ENCODE peak calls at places on chromosomes 16 and 17, in ten cellular contexts. V is Karpas-422, M is foreskin keratinocyte, C is NCI-H1417 treated with DMSO at 0.1 percent for 48 hours, Q is hypothalamus, G is GM23248, H is left ventricle myocardium inferior, K is AG09319, B is COR-L47, I is body of pancreas. J is an unnamed sample.

GRCh38 chr16:86930001-86930400 is 351.7 kb downstream of the FOXL1 start:
- DNase-seq in M (no peak), I (no peak), V (no peak), K (no peak), Q (no peak), B (no peak), H (no peak), C (no peak), G (no peak), J (no peak)

GRCh38 chr16:88999457-89000206 is 22.6 kb upstream of the CBFA2T3 start:
- DNase-seq in G (peak), I (no peak), Q (no peak), C (no peak), V (no peak), K (no peak), B (no peak), M (no peak), H (no peak), J (no peak)

GRCh38 chr17:49575524-49576120 is at the start of gene NXPH3:
- DNase-seq in C (no peak), G (peak), M (no peak), I (peak), V (no peak), H (peak), B (peak), K (no peak), Q (no peak), J (peak)

GRCh38 chr16:4053663-4054479 is 62.4 kb downstream of the ADCY9 start:
- DNase-seq in C (no peak), Q (no peak), M (peak), B (no peak), I (peak), K (peak), G (peak), H (peak), V (no peak), J (no peak)

GRCh38 chr17:31072186-31072585 is 22.6 kb upstream of the NF1 start:
- DNase-seq in K (peak), M (peak), B (no peak), Q (no peak), G (peak), H (no peak), V (no peak), C (no peak), I (no peak), J (no peak)

GRCh38 chr17:80103686-80104085 is 2.3 kb downstream of the GAA start:
- DNase-seq in H (no peak), K (no peak), G (no peak), B (no peak), V (peak), C (no peak), I (no peak), Q (no peak), M (no peak), J (no peak)

GRCh38 chr17:9771465-9771864 is 19.9 kb downstream of the DHRS7C start:
- DNase-seq in M (no peak), G (no peak), K (no peak), V (no peak), B (no peak), Q (no peak), C (no peak), H (no peak), I (no peak), J (no peak)

GRCh38 chr17:65190467-65191095 is 53.4 kb downstream of the RGS9 start:
- DNase-seq in Q (no peak), B (no peak), C (no peak), H (no peak), K (no peak), G (peak), I (no peak), V (no peak), M (no peak), J (no peak)

GRCh38 chr16:50797456-50797855 is 55.6 kb downstream of the CYLD start:
- DNase-seq in V (no peak), M (no peak), B (no peak), C (no peak), H (no peak), K (no peak), Q (no peak), I (no peak), G (peak), J (no peak)

GRCh38 chr17:36818134-36818825 is 119.0 kb upstream of the LHX1 start:
- DNase-seq in C (peak), H (no peak), B (no peak), G (no peak), K (no peak), M (no peak), Q (no peak), V (no peak), I (no peak), J (no peak)

GRCh38 chr17:76353004-76353598 is 615 bp downstream of the PRPSAP1 start:
- DNase-seq in G (peak), B (no peak), C (no peak), M (no peak), Q (no peak), H (peak), I (peak), V (peak), K (no peak), J (peak)

GRCh38 chr17:62998665-62999393 is 32.8 kb downstream of the TANC2 start:
- DNase-seq in V (no peak), M (no peak), C (no peak), K (no peak), I (no peak), G (no peak), H (no peak), Q (no peak), B (no peak), J (no peak)

GRCh38 chr17:50212121-50212843 is 10.9 kb upstream of the COL1A1 start:
- DNase-seq in Q (no peak), K (no peak), V (no peak), I (no peak), M (no peak), G (peak), C (no peak), H (no peak), B (no peak), J (no peak)

GRCh38 chr16:72284042-72284789 is 112.3 kb upstream of the PMFBP1 start:
- DNase-seq in K (no peak), V (no peak), C (no peak), G (no peak), B (no peak), I (no peak), H (no peak), M (no peak), Q (no peak), J (no peak)

GRCh38 chr17:82897514-82898249 is 57.9 kb upstream of the ZNF750 start:
- DNase-seq in V (no peak), G (no peak), K (no peak), B (no peak), M (no peak), H (no peak), C (no peak), Q (no peak), I (no peak), J (no peak)

GRCh38 chr17:3475812-3476686 is at the start of gene ASPA:
- DNase-seq in H (no peak), Q (no peak), I (no peak), K (no peak), G (peak), B (no peak), M (no peak), C (no peak), V (no peak), J (no peak)

GRCh38 chr16:57797526-57798266 is 4.6 kb downstream of the KIFC3 start:
- DNase-seq in K (no peak), M (no peak), V (no peak), I (peak), C (no peak), H (no peak), G (no peak), B (no peak), Q (no peak), J (no peak)

GRCh38 chr17:81339502-81340296 is 44.6 kb upstream of the SLC38A10 start:
- DNase-seq in V (no peak), G (no peak), H (no peak), C (no peak), M (no peak), Q (no peak), K (no peak), B (no peak), I (peak), J (no peak)

GRCh38 chr16:11233727-11234376 is 22.2 kb downstream of the SOCS1 start:
- DNase-seq in B (no peak), M (no peak), H (no peak), Q (no peak), C (no peak), G (no peak), I (no peak), V (no peak), K (no peak), J (no peak)

GRCh38 chr17:73320601-73321264 is 8.9 kb upstream of the CDC42EP4 start:
- DNase-seq in V (no peak), B (no peak), G (no peak), K (no peak), H (no peak), M (no peak), I (no peak), C (no peak), Q (no peak), J (peak)

GRCh38 chr16:79712273-79712672 is 111.7 kb upstream of the MAF start:
- DNase-seq in K (no peak), C (no peak), I (no peak), B (no peak), H (no peak), M (no peak), V (no peak), G (no peak), Q (no peak), J (no peak)

GRCh38 chr17:55264273-55264639 is 504 bp upstream of the HLF start:
- DNase-seq in K (no peak), H (no peak), V (no peak), Q (no peak), C (peak), M (no peak), G (no peak), I (no peak), B (peak), J (no peak)

GRCh38 chr17:20216154-20216815 is 207.1 kb downstream of the SPECC1 start:
- DNase-seq in M (no peak), B (no peak), G (no peak), C (no peak), K (no peak), V (no peak), Q (no peak), H (no peak), I (no peak), J (no peak)

GRCh38 chr17:13209091-13209490 is 191.3 kb upstream of the ELAC2 start:
- DNase-seq in K (no peak), H (no peak), V (no peak), Q (no peak), C (no peak), G (peak), M (no peak), B (no peak), I (no peak), J (no peak)

GRCh38 chr17:3978421-3979275 is 14.4 kb upstream of the ATP2A3 start:
- DNase-seq in B (no peak), M (no peak), G (no peak), I (no peak), Q (no peak), V (no peak), K (no peak), H (no peak), C (no peak), J (no peak)

GRCh38 chr16:48965391-48965790 is 316.2 kb downstream of the CBLN1 start:
- DNase-seq in I (no peak), B (peak), C (no peak), M (no peak), H (no peak), Q (no peak), V (no peak), K (no peak), G (no peak), J (no peak)

GRCh38 chr16:75088226-75088625 is 28.4 kb downstream of the LDHD start:
- DNase-seq in K (no peak), B (no peak), C (no peak), Q (no peak), M (no peak), V (no peak), G (no peak), I (no peak), H (no peak), J (no peak)

GRCh38 chr17:45824901-45825492 is 19.7 kb upstream of the SPPL2C start:
- DNase-seq in K (no peak), I (no peak), M (no peak), C (no peak), Q (no peak), V (no peak), G (no peak), B (no peak), H (no peak), J (no peak)

GRCh38 chr17:27473190-27473747 is 17.0 kb downstream of the KSR1 start:
- DNase-seq in I (no peak), B (no peak), V (peak), G (no peak), C (no peak), H (no peak), K (no peak), M (no peak), Q (no peak), J (no peak)

GRCh38 chr17:4950075-4950756 is 703 bp upstream of the ENO3 start:
- DNase-seq in K (no peak), V (peak), Q (no peak), C (no peak), B (no peak), H (peak), M (no peak), I (peak), G (peak), J (peak)

J was measured in NCI-H146.